ENCODE peak calls at places on chromosomes 4 and X, in nine cellular contexts. J is trophoblast cell; S is upper lobe of right lung; M is SJSA1; K is CD4-positive, alpha-beta T cell; A is kidney; G is HCT116; V is adrenal gland; E is mammary epithelial cell. D is an unnamed sample.

GRCh38 chrX:153513265-153513664 is 4.2 kb upstream of the ATP2B3 start:
- DNase-seq in K (no peak), S (no peak), G (no peak), A (no peak), V (no peak), J (no peak), M (no peak), E (no peak), D (no peak)

GRCh38 chrX:67347145-67347544 is 196.7 kb upstream of the AR start:
- DNase-seq in J (no peak), V (no peak), G (no peak), A (no peak), E (no peak), K (no peak), S (no peak), M (no peak), D (no peak)

GRCh38 chrX:143994206-143994605 is 110.3 kb downstream of the UBE2NL start:
- DNase-seq in G (no peak), J (no peak), A (no peak), K (no peak), M (no peak), V (no peak), E (peak; percentile 56), S (no peak), D (no peak)

GRCh38 chr4:74934822-74935326 is 2.0 kb downstream of the PARM1 start:
- DNase-seq in J (no peak), G (no peak), V (no peak), M (no peak), K (no peak), A (no peak), S (no peak), E (no peak), D (no peak)

GRCh38 chr4:40180356-40180755 is 16.5 kb upstream of the RHOH start:
- DNase-seq in K (no peak), J (peak; percentile 79), G (peak; percentile 1), S (no peak), M (no peak), V (no peak), A (no peak), E (peak; percentile 93), D (no peak)

GRCh38 chr4:145299380-145300076 is 119.1 kb upstream of the OTUD4 start:
- DNase-seq in V (no peak), J (no peak), S (no peak), M (peak; percentile 89), K (no peak), E (peak; percentile 90), A (no peak), G (peak; percentile 56), D (no peak)

GRCh38 chr4:169612869-169613859 is 781 bp upstream of the NEK1 start:
- DNase-seq in M (peak; percentile 75), J (peak; percentile 97), K (peak; percentile 60), S (peak; percentile 80), A (peak; percentile 80), V (peak; percentile 93), G (peak; percentile 68), E (peak; percentile 71), D (peak; percentile 89)

GRCh38 chr4:4502694-4503311 is 39.0 kb downstream of the STX18 start:
- DNase-seq in A (no peak), K (no peak), J (no peak), V (no peak), G (no peak), E (no peak), S (no peak), M (peak; percentile 16), D (no peak)

GRCh38 chr4:99808260-99808857 is 8.3 kb upstream of the DAPP1 start:
- DNase-seq in A (no peak), V (peak; percentile 83), G (peak; percentile 63), M (peak; percentile 80), S (peak; percentile 78), E (peak; percentile 58), J (peak; percentile 87), K (peak; percentile 55), D (no peak)

GRCh38 chrX:45751156-45751555 is 550.5 kb upstream of the DIPK2B start:
- DNase-seq in A (no peak), S (no peak), E (no peak), K (no peak), V (no peak), G (no peak), M (peak; percentile 27), J (peak; percentile 67), D (no peak)

GRCh38 chr4:13347517-13348125 is 136.5 kb downstream of the RAB28 start:
- DNase-seq in E (peak; percentile 6), G (no peak), A (no peak), J (no peak), S (no peak), M (peak; percentile 99), V (no peak), K (no peak), D (no peak)

GRCh38 chr4:153257151-153257620 is 52.9 kb downstream of the TRIM2 start:
- DNase-seq in K (no peak), M (peak; percentile 48), E (no peak), J (peak; percentile 36), G (no peak), S (no peak), V (peak; percentile 83), A (peak; percentile 78), D (no peak)

GRCh38 chr4:184795214-184795844 is 30.4 kb downstream of the ACSL1 start:
- DNase-seq in J (no peak), K (no peak), G (no peak), A (no peak), S (no peak), V (no peak), M (no peak), E (no peak), D (no peak)

DNA sequence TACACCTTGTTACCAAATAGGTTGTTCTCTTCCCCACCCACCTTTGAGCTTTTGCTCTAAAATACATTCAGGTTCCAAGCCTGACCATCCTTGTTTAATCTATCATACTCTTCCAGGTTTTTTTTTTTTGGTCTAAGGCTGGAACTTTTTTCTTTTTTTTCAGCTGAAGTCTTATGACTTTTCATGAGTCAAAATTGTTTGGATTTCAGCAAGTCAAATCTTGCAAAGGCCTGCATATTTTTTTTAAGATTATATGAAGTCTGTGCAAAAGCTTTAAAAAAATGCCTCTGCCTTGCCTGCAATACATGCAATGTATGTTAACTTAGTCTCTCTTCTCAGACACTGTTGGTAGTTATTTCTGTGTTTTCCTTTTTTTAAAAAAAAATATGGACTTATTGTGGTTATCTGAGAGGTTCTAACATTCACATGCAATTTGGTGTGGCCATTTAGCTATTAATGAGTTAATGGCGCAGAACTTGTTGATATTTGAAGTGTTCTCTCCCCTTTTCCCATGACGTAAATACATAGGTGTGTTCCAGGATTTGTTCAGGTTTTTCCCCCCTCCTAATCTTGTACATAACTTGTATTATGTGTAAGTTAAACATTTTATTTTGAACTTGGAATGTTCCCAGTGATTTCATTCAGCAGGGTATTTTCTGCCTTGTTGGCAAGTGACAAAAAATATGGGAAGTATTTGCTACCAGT is 58.7 kb downstream of the CCKAR start:
- DNase-seq in V (no peak), E (peak; percentile 49), J (no peak), K (no peak), G (no peak), S (no peak), A (no peak), M (no peak), D (no peak)
- H3K27ac ChIP-seq in V (no peak overlapping the region), E (no peak overlapping the region), J (no peak overlapping the region), K (no peak overlapping the region), G (no peak overlapping the region), S (no peak overlapping the region), A (no peak overlapping the region), M (no peak overlapping the region), D (no peak overlapping the region)

GRCh38 chrX:131709553-131709952 is 165.7 kb downstream of the OR13H1 start:
- DNase-seq in V (no peak), K (no peak), G (no peak), A (no peak), M (no peak), S (no peak), J (no peak), E (no peak), D (no peak)

DNA sequence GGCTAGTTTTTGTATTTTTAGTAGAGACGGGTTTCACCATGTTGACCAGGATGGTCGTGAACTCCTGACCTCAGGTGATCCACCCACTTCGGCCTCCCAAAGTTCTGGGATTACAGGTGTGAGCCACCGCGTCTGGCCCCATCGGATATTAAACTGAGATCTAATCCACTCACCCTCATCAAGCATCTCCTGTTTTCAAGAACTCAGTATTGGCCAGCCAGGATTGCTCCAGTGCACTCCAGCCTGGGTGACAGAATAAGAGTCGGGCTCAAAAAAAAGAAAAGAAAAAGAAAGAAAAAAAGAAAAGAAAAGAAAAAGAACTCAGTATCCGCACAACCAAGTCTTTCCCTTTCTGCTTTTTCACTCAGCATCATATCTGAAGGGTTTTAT is 167.6 kb downstream of the OR13H1 start:
- DNase-seq in K (no peak), G (no peak), V (no peak), E (no peak), J (peak; percentile 3), S (no peak), M (no peak), A (no peak), D (no peak)
- H3K27ac ChIP-seq in K (no peak overlapping the region), G (no peak overlapping the region), V (no peak overlapping the region), E (no peak overlapping the region), J (no peak overlapping the region), S (no peak overlapping the region), M (no peak overlapping the region), A (no peak overlapping the region), D (no peak overlapping the region)

DNA sequence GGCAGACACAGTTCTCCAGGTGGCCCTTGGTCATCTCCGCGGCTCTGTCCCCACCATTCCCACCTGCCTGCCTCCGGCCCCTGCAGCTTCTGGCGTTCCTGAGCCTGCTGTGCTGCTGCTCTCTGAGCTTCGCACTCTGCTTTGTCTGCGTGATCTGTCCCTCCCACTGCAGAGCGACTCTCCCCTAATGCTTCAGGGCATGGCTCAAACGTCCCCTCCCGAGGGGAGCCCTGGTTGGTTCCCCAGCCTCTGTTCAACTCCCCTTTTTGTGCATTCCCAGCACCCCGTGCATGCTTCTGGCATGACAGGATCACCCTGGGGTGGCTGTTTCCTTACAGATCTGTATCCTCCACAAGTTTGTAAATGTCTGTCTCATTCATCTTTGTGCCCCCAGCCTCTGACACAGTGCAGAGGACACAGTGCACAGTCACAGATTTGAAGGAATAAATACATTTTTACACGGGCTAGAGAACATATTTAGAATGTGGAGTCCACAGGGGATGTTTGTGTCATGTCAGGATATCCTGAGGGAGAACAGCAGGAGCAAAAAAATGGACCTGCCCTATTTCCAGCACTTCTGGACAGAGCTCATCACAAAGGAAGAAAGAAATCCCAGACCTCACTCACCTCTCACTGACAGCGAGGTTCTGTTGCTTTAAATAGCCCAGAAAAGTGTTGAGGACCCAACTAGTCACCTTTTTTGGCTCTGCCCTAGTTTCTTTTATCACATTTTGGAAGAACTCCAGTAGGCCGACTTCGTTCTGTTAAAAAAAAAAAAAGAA is 72.6 kb downstream of the GATB start:
- DNase-seq in G (no peak), V (no peak), A (no peak), E (no peak), M (no peak), K (no peak), J (no peak), S (no peak), D (no peak)
- H3K27ac ChIP-seq in G (no peak overlapping the region), V (no peak overlapping the region), A (no peak overlapping the region), E (no peak overlapping the region), M (no peak overlapping the region), K (no peak overlapping the region), J (peak overlapping the region; percentile 93), S (no peak overlapping the region), D (no peak overlapping the region)

DNA sequence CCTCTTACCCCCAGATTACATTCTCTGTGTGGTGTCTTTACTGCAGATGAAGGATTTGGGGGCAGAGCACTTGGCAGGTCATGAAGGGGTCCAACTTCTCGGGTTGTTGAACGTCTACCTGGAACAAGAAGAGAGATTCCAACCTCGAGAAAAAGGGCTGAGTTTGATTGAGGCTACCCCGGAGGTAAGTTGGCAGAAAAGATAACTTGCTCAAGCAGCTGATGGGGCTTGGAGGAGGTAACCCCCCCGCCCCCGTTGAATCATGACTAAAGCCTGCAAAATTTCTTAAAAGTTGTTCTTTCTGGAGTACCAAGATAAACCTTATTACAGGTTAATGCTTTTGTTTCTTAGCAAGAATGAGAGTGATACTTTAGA is 1.5 kb downstream of the CCNG2 start:
- DNase-seq in G (no peak), M (no peak), K (peak; percentile 4), V (no peak), A (no peak), E (no peak), S (no peak), J (peak; percentile 32), D (peak; percentile 67)
- H3K27ac ChIP-seq in G (peak overlapping the region; percentile 83), M (peak overlapping the region; percentile 69), K (peak overlapping the region; percentile 73), V (no peak overlapping the region), A (peak overlapping the region; percentile 95), E (peak overlapping the region; percentile 96), S (peak overlapping the region; percentile 90), J (peak overlapping the region; percentile 100), D (peak overlapping the region; percentile 97)

D was measured in ascending aorta.